ENCODE peak calls at places on chromosome 7, in eight cellular contexts. S is NCI-H82; X is NCI-H1105 treated with DMSO at 0.1 percent for 48 hours; A is upper lobe of right lung; O is posterior vena cava; D is Jurkat, Clone E6-1; G is ureter; W is GM04503. Q is an unnamed sample.
A peak's percentile ranks its signal among the peaks of the same experiment; 100 is the strongest.

GRCh38 chr7:100157334-100158228 is 942 bp downstream of the TRAPPC14 start:
- DNase-seq in D (no peak), A (no peak), W (no peak), O (no peak), X (no peak), S (peak; percentile 50), G (peak; percentile 44), Q (no peak)

GRCh38 chr7:54782829-54783228 is 23.8 kb upstream of the SEC61G start:
- DNase-seq in W (no peak), S (no peak), A (no peak), X (no peak), O (no peak), G (no peak), D (no peak), Q (no peak)

GRCh38 chr7:133070562-133070961 is 11.3 kb downstream of the CHCHD3 start:
- DNase-seq in O (no peak), S (peak; percentile 81), X (no peak), D (no peak), G (no peak), W (no peak), A (no peak), Q (no peak)

GRCh38 chr7:102875700-102876192 is 37.1 kb upstream of the LRRC17 start:
- DNase-seq in W (peak; percentile 97), X (no peak), D (no peak), S (no peak), G (peak; percentile 54), A (no peak), O (no peak), Q (no peak)

GRCh38 chr7:12569673-12570072 is 847 bp upstream of the SCIN start:
- DNase-seq in A (no peak), W (no peak), G (no peak), D (no peak), O (no peak), X (peak; percentile 68), S (no peak), Q (no peak)

GRCh38 chr7:76037310-76037709 is 10.5 kb downstream of the STYXL1 start:
- DNase-seq in X (no peak), W (peak; percentile 57), A (no peak), D (no peak), G (no peak), O (no peak), S (no peak), Q (no peak)

GRCh38 chr7:129362528-129362927 is 71.7 kb upstream of the STRIP2 start:
- DNase-seq in A (no peak), O (no peak), S (no peak), D (no peak), X (no peak), W (no peak), G (no peak), Q (no peak)

GRCh38 chr7:70092314-70093303 is 494.3 kb downstream of the AUTS2 start:
- DNase-seq in A (no peak), D (no peak), S (peak; percentile 76), G (no peak), X (peak; percentile 99), W (peak; percentile 45), O (no peak), Q (no peak)

GRCh38 chr7:20236790-20237189 is 19.6 kb upstream of the MACC1 start:
- DNase-seq in W (no peak), A (no peak), O (no peak), X (no peak), G (no peak), S (no peak), D (no peak), Q (no peak)

GRCh38 chr7:79653136-79653631 is 199.7 kb upstream of the MAGI2 start:
- DNase-seq in D (no peak), O (no peak), G (no peak), X (no peak), A (no peak), W (no peak), S (no peak), Q (no peak)

GRCh38 chr7:132410385-132410784 is 165.9 kb downstream of the PLXNA4 start:
- DNase-seq in O (peak; percentile 72), D (no peak), X (no peak), G (no peak), W (no peak), A (no peak), S (peak; percentile 16), Q (no peak)